ENCODE peak calls at places on chromosomes 4 and X, in eight cellular contexts. R, M, P, Y, U, O, K and T are unnamed samples.

GRCh38 chr4:4438891-4439290 is 52.0 kb downstream of the NSG1 start:
- DNase-seq in K (no peak), M (no peak), U (no peak), P (no peak), Y (no peak), O (no peak), R (no peak), T (no peak)

GRCh38 chrX:138018145-138018799 is 452.3 kb downstream of the ZIC3 start:
- DNase-seq in U (peak), M (no peak), Y (no peak), R (no peak), O (no peak), K (no peak), P (no peak), T (no peak)

GRCh38 chrX:130165181-130165702 is 399 bp downstream of the AIFM1 start:
- DNase-seq in U (no peak), M (no peak), Y (peak), K (peak), R (peak), P (no peak), O (no peak), T (no peak)

GRCh38 chr4:38365748-38366310 is 298.2 kb upstream of the KLF3 start:
- DNase-seq in R (no peak), K (no peak), Y (no peak), U (no peak), M (no peak), O (no peak), P (no peak), T (no peak)

GRCh38 chr4:51835854-51836253 is 7.1 kb upstream of the DCUN1D4 start:
- DNase-seq in U (no peak), Y (no peak), O (no peak), R (no peak), M (no peak), P (no peak), K (no peak), T (no peak)

GRCh38 chr4:105158837-105159236 is 12.2 kb downstream of the TET2 start:
- DNase-seq in M (no peak), U (no peak), Y (no peak), K (no peak), P (no peak), O (no peak), R (peak), T (no peak)

GRCh38 chrX:68938244-68939004 is 109.6 kb downstream of the EFNB1 start:
- DNase-seq in R (no peak), K (no peak), O (peak), P (peak), M (no peak), Y (peak), U (peak), T (no peak)

GRCh38 chr4:136810626-136811025 is 721.7 kb downstream of the PCDH18 start:
- DNase-seq in Y (no peak), R (peak), K (no peak), M (no peak), O (no peak), U (peak), P (no peak), T (no peak)

GRCh38 chr4:111821342-111821741 is 323.9 kb upstream of the FAM241A start:
- DNase-seq in K (no peak), U (no peak), Y (no peak), R (no peak), P (no peak), O (no peak), M (no peak), T (no peak)

GRCh38 chrX:3598046-3598605 is 115.3 kb downstream of the PRKX start:
- DNase-seq in M (no peak), O (no peak), P (no peak), R (peak), Y (no peak), U (no peak), K (no peak), T (no peak)

GRCh38 chr4:8221985-8222384 is 22.9 kb downstream of the SH3TC1 start:
- DNase-seq in K (no peak), U (no peak), O (no peak), Y (no peak), R (no peak), M (no peak), P (no peak), T (no peak)

GRCh38 chr4:116796022-116796421 is 289.4 kb downstream of the TRAM1L1 start:
- DNase-seq in M (no peak), O (no peak), R (peak), Y (no peak), P (no peak), K (no peak), U (no peak), T (no peak)

GRCh38 chr4:163378661-163379060 is 35.0 kb downstream of the NPY5R start:
- DNase-seq in P (no peak), K (no peak), M (no peak), U (no peak), O (no peak), R (no peak), Y (no peak), T (no peak)

GRCh38 chrX:12988797-12989196 is 13.9 kb downstream of the TMSB4X start:
- DNase-seq in Y (no peak), U (peak), K (peak), P (peak), R (peak), O (no peak), M (peak), T (no peak)

GRCh38 chrX:120120223-120120622 is 4.5 kb upstream of the RHOXF1 start:
- DNase-seq in P (no peak), Y (no peak), U (no peak), M (no peak), K (no peak), O (no peak), R (no peak), T (no peak)

GRCh38 chr4:81648576-81649272 is 177.0 kb upstream of the RASGEF1B start:
- DNase-seq in R (no peak), P (no peak), Y (no peak), K (no peak), U (peak), O (no peak), M (no peak), T (no peak)

GRCh38 chr4:20084488-20084887 is 167.2 kb upstream of the SLIT2 start:
- DNase-seq in P (no peak), Y (no peak), M (no peak), U (no peak), O (no peak), K (no peak), R (no peak), T (no peak)

GRCh38 chrX:150405576-150405975 is 42.5 kb downstream of the MAMLD1 start:
- DNase-seq in K (no peak), O (no peak), M (no peak), Y (no peak), R (no peak), U (no peak), P (no peak), T (no peak)

GRCh38 chr4:88230953-88231835 is 53.2 kb downstream of the PPM1K start:
- DNase-seq in M (no peak), R (no peak), Y (no peak), U (peak), O (no peak), K (peak), P (no peak), T (no peak)

GRCh38 chr4:41539711-41540110 is 1.8 kb downstream of the LIMCH1 start:
- DNase-seq in M (no peak), R (no peak), U (no peak), P (no peak), Y (no peak), O (no peak), K (no peak), T (no peak)

GRCh38 chr4:19054916-19055315 is 1033.4 kb upstream of the LCORL start:
- DNase-seq in M (no peak), U (no peak), R (no peak), Y (no peak), P (no peak), O (no peak), K (no peak), T (no peak)

GRCh38 chrX:147859666-147860065 is 52.1 kb upstream of the FMR1 start:
- DNase-seq in P (no peak), O (no peak), M (no peak), Y (no peak), R (no peak), K (no peak), U (no peak), T (no peak)

GRCh38 chr4:12488672-12489071 is 995.5 kb downstream of the RAB28 start:
- DNase-seq in R (no peak), Y (peak), U (no peak), K (no peak), M (no peak), O (peak), P (no peak), T (no peak)

GRCh38 chrX:139207655-139208054 is 322.9 kb upstream of the F9 start:
- DNase-seq in P (no peak), R (no peak), O (no peak), Y (no peak), M (no peak), U (no peak), K (no peak), T (no peak)

GRCh38 chr4:99414401-99414800 is 20.7 kb downstream of the ADH7 start:
- DNase-seq in P (no peak), O (no peak), U (no peak), Y (no peak), R (peak), K (no peak), M (no peak), T (no peak)

GRCh38 chr4:53905281-53905934 is 159.0 kb downstream of the CHIC2 start:
- DNase-seq in Y (no peak), M (no peak), K (no peak), U (no peak), O (no peak), R (no peak), P (no peak), T (no peak)

GRCh38 chr4:126023946-126024345 is 709.2 kb downstream of the FAT4 start:
- DNase-seq in K (no peak), P (no peak), M (no peak), R (no peak), U (no peak), O (no peak), Y (no peak), T (no peak)

GRCh38 chr4:73740353-73740778 is at the start of gene CXCL8:
- DNase-seq in K (peak), U (peak), O (peak), Y (peak), M (peak), R (peak), P (peak), T (no peak)

GRCh38 chr4:112908511-112908910 is 140.9 kb upstream of the ANK2 start:
- DNase-seq in Y (no peak), P (no peak), K (no peak), M (no peak), R (no peak), U (peak), O (no peak), T (no peak)

GRCh38 chrX:68953331-68953730 is 124.5 kb downstream of the EFNB1 start:
- DNase-seq in O (no peak), R (no peak), Y (no peak), P (no peak), M (no peak), U (no peak), K (no peak), T (no peak)

GRCh38 chr4:77146426-77147399 is 10.3 kb upstream of the CCNG2 start:
- DNase-seq in Y (no peak), U (no peak), P (no peak), O (no peak), R (peak), M (no peak), K (no peak), T (no peak)

GRCh38 chrX:18994713-18995112 is 10.8 kb upstream of the PHKA2 start:
- DNase-seq in O (no peak), M (peak), U (peak), K (peak), R (peak), Y (no peak), P (no peak), T (no peak)

GRCh38 chrX:130105226-130105625 is 5.1 kb downstream of the ELF4 start:
- DNase-seq in Y (no peak), O (no peak), M (no peak), P (no peak), R (no peak), U (no peak), K (no peak), T (no peak)

GRCh38 chr4:71211748-71212147 is 127.1 kb upstream of the SLC4A4 start:
- DNase-seq in M (no peak), U (no peak), P (no peak), R (no peak), Y (no peak), K (no peak), O (no peak), T (no peak)

GRCh38 chr4:66633472-66633871 is 911.8 kb downstream of the CENPC start:
- DNase-seq in M (no peak), R (peak), Y (no peak), O (no peak), P (no peak), K (no peak), U (no peak), T (no peak)

GRCh38 chr4:40916218-40916555 is 166.4 kb downstream of the NSUN7 start:
- DNase-seq in R (peak), Y (no peak), K (peak), M (no peak), U (peak), O (peak), P (no peak), T (no peak)

GRCh38 chrX:26649534-26649933 is 433.6 kb downstream of the MAGEB5 start:
- DNase-seq in K (peak), P (no peak), O (no peak), M (no peak), U (peak), Y (no peak), R (peak), T (no peak)

GRCh38 chr4:168981942-168982341 is 28.1 kb downstream of the CBR4 start:
- DNase-seq in U (no peak), R (no peak), Y (no peak), M (no peak), O (no peak), P (no peak), K (no peak), T (no peak)

GRCh38 chr4:173532725-173533511 is 2.9 kb upstream of the HAND2 start:
- DNase-seq in P (no peak), R (no peak), U (no peak), K (no peak), O (no peak), Y (no peak), M (no peak), T (no peak)

GRCh38 chrX:15050395-15050794 is 177.2 kb downstream of the MOSPD2 start:
- DNase-seq in P (no peak), Y (no peak), K (no peak), M (no peak), O (no peak), U (no peak), R (no peak), T (no peak)
- TF ChIP-seq CTCF in P (no peak), Y (no peak), K (peak), M (peak), O (no peak), U (no peak), R (no peak), T (no peak)

GRCh38 chrX:66912417-66912816 is 273.5 kb upstream of the EDA2R start:
- DNase-seq in K (no peak), P (no peak), R (no peak), Y (no peak), U (no peak), O (no peak), M (no peak), T (no peak)
- TF ChIP-seq CTCF in K (no peak), P (no peak), R (no peak), Y (no peak), U (no peak), O (no peak), M (no peak), T (no peak)

GRCh38 chrX:151510203-151510602 is 53.3 kb upstream of the PASD1 start:
- DNase-seq in Y (no peak), R (no peak), M (no peak), U (no peak), O (no peak), K (no peak), P (no peak), T (no peak)

GRCh38 chrX:151505796-151506195 is 57.7 kb upstream of the PASD1 start:
- DNase-seq in R (peak), U (no peak), Y (no peak), P (no peak), O (no peak), K (no peak), M (no peak), T (peak)
- TF ChIP-seq CTCF in R (peak), U (no peak), Y (peak), P (no peak), O (peak), K (no peak), M (peak), T (no peak)

DNA sequence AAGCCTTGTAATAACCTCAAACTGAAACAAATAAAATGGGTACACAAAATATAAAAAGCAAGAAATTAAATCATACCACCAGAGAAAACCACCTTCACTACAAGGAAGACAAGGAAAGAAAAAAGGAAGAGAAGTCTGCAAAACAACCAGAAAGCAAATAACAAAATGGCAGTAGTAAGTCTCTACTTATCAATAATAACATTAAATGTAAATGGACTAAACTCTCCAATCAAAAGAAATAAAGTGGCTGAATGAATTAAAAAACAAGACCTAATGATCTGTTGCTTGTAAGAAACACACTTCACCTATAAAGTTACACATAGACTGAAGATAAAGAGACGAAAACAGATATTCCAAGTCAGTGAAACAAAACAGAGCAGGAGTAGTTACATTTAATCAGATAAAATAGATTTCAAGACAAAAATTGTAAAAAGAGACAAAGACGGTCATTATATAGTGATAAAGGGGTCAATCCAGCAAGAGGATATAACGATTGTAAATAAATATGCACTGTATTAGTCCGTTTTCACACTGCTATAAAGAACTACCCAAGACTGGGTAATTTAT is 144.1 kb downstream of the MAB21L2 start:
- DNase-seq in U (no peak), M (no peak), O (no peak), Y (no peak), K (no peak), R (no peak), P (no peak), T (no peak)
- TF ChIP-seq CTCF in U (no peak), M (no peak), O (no peak), Y (no peak), K (no peak), R (no peak), P (no peak), T (no peak)